ENCODE peak calls at places on chromosomes 3 and 15, in five cellular contexts. One of them, this sample, is unnamed. For H3K4me1, the result is how much of the 10 kb centered on the place peaks cover.

GRCh38 chr3:170083343-170083742 is 45.5 kb downstream of the GPR160 start:
- DNase-seq in ovary: no peak
- DNase-seq in heart left ventricle: no peak
- DNase-seq in uterus: no peak
- DNase-seq in A549: no peak
- DNase-seq in this sample: no peak

GRCh38 chr3:58659051-58659675 is 7.4 kb downstream of the FAM3D start:
- DNase-seq in ovary: no peak
- DNase-seq in heart left ventricle: no peak
- DNase-seq in uterus: no peak
- DNase-seq in A549: peak
- DNase-seq in this sample: peak

GRCh38 chr3:196886175-196886574 is 18.5 kb downstream of the SENP5 start:
- DNase-seq in ovary: no peak
- DNase-seq in heart left ventricle: no peak
- DNase-seq in uterus: no peak
- DNase-seq in A549: no peak
- DNase-seq in this sample: no peak

GRCh38 chr15:52866698-52867097 is 76.6 kb upstream of the ONECUT1 start:
- DNase-seq in ovary: no peak
- DNase-seq in heart left ventricle: no peak
- DNase-seq in uterus: no peak
- DNase-seq in A549: no peak
- DNase-seq in this sample: no peak

GRCh38 chr3:71250026-71250425 is 333.5 kb downstream of the FOXP1 start:
- DNase-seq in ovary: no peak
- DNase-seq in heart left ventricle: no peak
- DNase-seq in uterus: no peak
- DNase-seq in A549: no peak
- DNase-seq in this sample: no peak

GRCh38 chr3:197001972-197002700 is 27.5 kb downstream of the MELTF start:
- DNase-seq in ovary: peak
- DNase-seq in heart left ventricle: peak
- DNase-seq in uterus: peak
- DNase-seq in A549: no peak
- DNase-seq in this sample: no peak

GRCh38 chr3:133478624-133479023 is 78.8 kb downstream of the BFSP2 start:
- DNase-seq in ovary: no peak
- DNase-seq in heart left ventricle: no peak
- DNase-seq in uterus: no peak
- DNase-seq in A549: no peak
- DNase-seq in this sample: no peak

GRCh38 chr15:48596841-48597240 is 48.7 kb downstream of the FBN1 start:
- DNase-seq in ovary: no peak
- DNase-seq in heart left ventricle: no peak
- DNase-seq in uterus: no peak
- DNase-seq in A549: no peak
- DNase-seq in this sample: no peak

GRCh38 chr3:66572090-66572632 is 71.3 kb upstream of the LRIG1 start:
- DNase-seq in ovary: no peak
- DNase-seq in heart left ventricle: no peak
- DNase-seq in uterus: no peak
- DNase-seq in A549: no peak
- DNase-seq in this sample: no peak

GRCh38 chr3:120682095-120682681 is at the start of gene HGD:
- DNase-seq in ovary: no peak
- DNase-seq in heart left ventricle: no peak
- DNase-seq in uterus: no peak
- DNase-seq in A549: peak
- DNase-seq in this sample: peak
- TF ChIP-seq POLR2A in ovary: no peak
- TF ChIP-seq POLR2A in heart left ventricle: no peak
- TF ChIP-seq POLR2A in uterus: no peak
- TF ChIP-seq POLR2A in A549: no peak
- TF ChIP-seq POLR2A in this sample: no peak

DNA sequence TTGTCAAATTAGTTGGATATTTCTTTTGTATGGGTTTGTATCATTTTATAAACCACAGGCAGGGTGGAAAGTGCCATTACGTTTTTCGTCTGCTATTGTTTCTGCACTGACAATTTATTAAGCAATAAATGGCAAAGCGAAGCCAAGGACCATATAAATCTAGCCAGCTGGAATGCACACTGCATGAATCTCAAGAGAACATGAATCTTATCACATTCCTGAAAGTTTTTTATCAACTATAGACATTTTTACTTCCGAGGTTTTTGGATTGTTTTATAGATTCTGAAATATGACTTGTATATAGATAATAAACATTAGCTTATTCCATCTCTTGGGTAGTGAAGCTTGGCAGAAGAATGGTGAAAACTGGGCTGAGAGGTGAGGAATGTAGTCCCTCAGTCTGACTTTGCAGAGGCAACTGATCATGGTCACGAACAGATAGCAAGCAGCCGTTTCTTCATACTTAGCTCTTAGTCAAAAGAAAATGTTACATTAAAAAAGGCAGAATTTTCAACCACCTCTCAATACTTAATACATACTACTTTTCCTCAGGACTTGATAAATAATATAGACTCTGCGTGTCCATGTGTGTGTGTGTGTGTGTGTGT is 102.7 kb downstream of the OSBPL10 start:
- DNase-seq in ovary: no peak
- DNase-seq in heart left ventricle: no peak
- DNase-seq in uterus: no peak
- DNase-seq in A549: no peak
- DNase-seq in this sample: no peak
- H3K4me1 ChIP-seq in ovary: under half
- H3K4me1 ChIP-seq in heart left ventricle: under half
- H3K4me1 ChIP-seq in uterus: under half
- H3K4me1 ChIP-seq in A549: under half
- H3K4me1 ChIP-seq in this sample: under half

DNA sequence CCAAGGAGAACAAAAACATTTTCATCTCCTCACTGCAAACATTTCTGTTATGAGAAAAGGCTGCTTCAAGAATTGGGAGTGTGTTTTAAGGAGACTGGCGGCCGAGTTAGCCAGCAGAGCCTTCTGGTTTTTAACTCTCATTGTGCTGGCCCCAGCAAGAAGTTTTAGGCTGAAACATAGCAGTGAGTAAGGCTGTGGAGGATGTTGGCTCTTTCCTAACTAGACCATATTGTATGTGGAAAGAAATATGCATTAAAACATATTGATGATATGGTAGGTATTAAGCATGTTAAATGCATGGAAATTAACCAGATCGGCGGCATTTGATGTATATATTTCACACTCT is 90.7 kb downstream of the TIGIT start:
- DNase-seq in ovary: no peak
- DNase-seq in heart left ventricle: no peak
- DNase-seq in uterus: no peak
- DNase-seq in A549: no peak
- DNase-seq in this sample: no peak
- H3K4me3 ChIP-seq in ovary: peak
- H3K4me3 ChIP-seq in heart left ventricle: peak
- H3K4me3 ChIP-seq in uterus: peak
- H3K4me3 ChIP-seq in A549: no peak
- H3K4me3 ChIP-seq in this sample: peak

DNA sequence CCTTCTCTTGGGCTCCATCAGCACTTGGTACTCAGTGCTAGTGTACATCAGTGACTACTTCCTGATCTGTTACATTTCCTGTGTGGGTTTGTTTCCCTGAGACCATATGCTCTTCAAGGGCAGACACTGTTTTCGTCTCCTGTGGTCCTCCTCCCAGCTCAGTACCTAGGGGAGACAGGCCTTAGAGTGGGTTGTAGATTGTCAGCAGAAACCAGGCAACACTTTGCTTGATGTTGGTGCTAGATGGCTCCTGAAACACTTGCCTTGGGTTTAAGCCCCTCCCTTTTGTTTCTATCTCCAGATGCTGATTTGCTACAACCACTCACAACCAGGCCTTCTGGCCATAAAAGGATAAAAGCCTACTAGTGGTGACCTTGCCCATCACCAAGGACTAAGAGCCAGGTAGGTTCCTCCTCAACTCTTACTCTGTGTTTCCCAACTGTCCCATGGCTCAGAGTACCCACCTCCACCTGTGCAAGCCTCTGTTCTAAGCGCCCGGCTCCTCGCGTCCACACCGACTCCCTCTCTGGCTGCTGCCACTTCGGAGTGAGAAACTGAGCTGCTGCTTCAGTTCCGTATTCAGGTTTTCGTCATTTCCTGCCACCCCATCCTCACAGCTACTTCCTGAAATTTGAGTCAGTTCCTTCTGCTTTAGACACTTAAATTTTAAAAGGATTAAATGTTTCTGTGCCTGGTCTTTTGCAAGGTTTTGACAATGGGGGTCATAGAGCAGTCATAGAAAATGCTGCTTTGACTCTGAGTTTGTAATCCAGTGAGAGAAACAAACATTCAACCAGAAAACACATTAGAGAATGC is at the start of gene HCLS1:
- DNase-seq in ovary: no peak
- DNase-seq in heart left ventricle: peak
- DNase-seq in uterus: no peak
- DNase-seq in A549: no peak
- DNase-seq in this sample: no peak
- TF ChIP-seq POLR2A in ovary: no peak
- TF ChIP-seq POLR2A in heart left ventricle: no peak
- TF ChIP-seq POLR2A in uterus: no peak
- TF ChIP-seq POLR2A in A549: no peak
- TF ChIP-seq POLR2A in this sample: no peak

DNA sequence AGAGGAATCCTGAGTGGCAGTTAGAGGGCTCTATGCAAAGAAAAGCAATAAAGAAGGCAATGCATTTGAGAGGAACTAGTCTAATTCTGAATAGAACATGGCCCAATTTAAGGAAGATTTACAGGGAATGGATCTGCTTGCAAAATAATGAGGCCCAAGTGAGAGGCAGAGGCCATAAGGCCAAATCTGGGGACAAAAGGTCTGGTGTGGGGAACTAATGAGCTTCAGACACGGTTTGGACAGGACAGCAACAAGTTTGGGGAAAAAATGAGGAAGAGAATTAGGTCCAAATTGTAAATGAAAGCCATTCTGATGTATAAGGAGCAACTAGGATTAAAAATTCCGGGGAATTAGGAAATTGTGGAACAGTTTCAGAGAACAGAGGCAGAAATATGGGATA is 73.9 kb downstream of the RBPMS2 start:
- DNase-seq in ovary: no peak
- DNase-seq in heart left ventricle: no peak
- DNase-seq in uterus: no peak
- DNase-seq in A549: no peak
- DNase-seq in this sample: no peak
- H3K4me1 ChIP-seq in ovary: under half
- H3K4me1 ChIP-seq in heart left ventricle: half or more
- H3K4me1 ChIP-seq in uterus: under half
- H3K4me1 ChIP-seq in A549: half or more
- H3K4me1 ChIP-seq in this sample: under half